ENCODE peak calls at places on chromosomes 1 and 21, in eight cellular contexts. U, V, H, O, Q, R, P and B are unnamed samples.

GRCh38 chr1:3611170-3612019 is at the start of gene MEGF6:
- DNase-seq in O (peak; percentile 93), U (peak; percentile 100), V (peak; percentile 66), Q (peak; percentile 86), R (no peak), P (peak; percentile 65), H (no peak), B (peak; percentile 61)

GRCh38 chr21:20856926-20857325 is 141.3 kb upstream of the NCAM2 start:
- DNase-seq in O (no peak), V (no peak), H (no peak), U (peak; percentile 45), R (no peak), P (no peak), Q (no peak), B (no peak)

GRCh38 chr1:99370476-99370875 is 106.2 kb downstream of the PLPPR4 start:
- DNase-seq in Q (no peak), P (no peak), U (no peak), H (no peak), O (no peak), V (no peak), R (no peak), B (no peak)

GRCh38 chr1:225848044-225848955 is 33.9 kb downstream of the TMEM63A start:
- DNase-seq in R (peak; percentile 30), Q (no peak), P (peak; percentile 61), O (peak; percentile 37), U (no peak), H (peak; percentile 67), V (no peak), B (peak; percentile 58)

GRCh38 chr1:118184737-118185082 is 318 bp downstream of the SPAG17 start:
- DNase-seq in V (no peak), O (no peak), H (no peak), U (no peak), R (no peak), Q (no peak), P (no peak), B (no peak)

GRCh38 chr1:30968220-30968971 is 59.8 kb upstream of the SDC3 start:
- DNase-seq in Q (no peak), U (no peak), H (no peak), R (no peak), V (no peak), P (no peak), O (peak; percentile 61), B (no peak)

GRCh38 chr1:94716966-94717365 is 103.2 kb upstream of the SLC44A3 start:
- DNase-seq in V (no peak), U (no peak), O (no peak), H (no peak), P (no peak), Q (no peak), R (no peak), B (no peak)

GRCh38 chr21:41168391-41169257 is 664 bp downstream of the BACE2 start:
- DNase-seq in Q (peak; percentile 60), V (peak; percentile 63), O (peak; percentile 94), R (peak; percentile 62), U (peak; percentile 81), H (peak; percentile 45), P (peak; percentile 55), B (peak; percentile 33)

GRCh38 chr1:40646385-40646784 is 19.1 kb downstream of the RIMS3 start:
- DNase-seq in R (peak; percentile 59), Q (no peak), H (no peak), V (no peak), O (peak; percentile 95), U (no peak), P (no peak), B (no peak)

GRCh38 chr21:42279888-42280287 is 35.3 kb downstream of the TFF3 start:
- DNase-seq in P (no peak), Q (no peak), U (no peak), R (no peak), H (no peak), O (peak; percentile 37), V (no peak), B (no peak)

GRCh38 chr1:38029725-38030511 is 16.7 kb downstream of the POU3F1 start:
- DNase-seq in P (no peak), R (peak; percentile 72), H (peak; percentile 76), U (peak; percentile 81), Q (no peak), O (peak; percentile 95), V (peak; percentile 21), B (peak; percentile 88)

GRCh38 chr1:153919879-153920852 is 2.6 kb downstream of the GATAD2B start:
- DNase-seq in H (peak; percentile 26), V (no peak), R (peak; percentile 53), O (peak; percentile 70), Q (no peak), P (no peak), U (peak; percentile 55), B (peak; percentile 53)

GRCh38 chr1:83961571-83962295 is 37.2 kb downstream of the TTLL7 start:
- DNase-seq in O (no peak), H (no peak), V (no peak), Q (no peak), P (no peak), R (peak; percentile 18), U (no peak), B (no peak)

GRCh38 chr1:37096523-37096922 is 62.2 kb upstream of the GRIK3 start:
- DNase-seq in H (no peak), Q (no peak), P (no peak), V (no peak), U (peak; percentile 83), O (no peak), R (no peak), B (peak; percentile 11)

GRCh38 chr1:158249646-158250045 is 4.6 kb upstream of the CD1A start:
- DNase-seq in Q (no peak), P (no peak), U (no peak), H (no peak), R (no peak), O (no peak), V (no peak), B (no peak)

GRCh38 chr1:175514309-175515001 is 228.9 kb downstream of the TNR start:
- DNase-seq in U (no peak), O (no peak), H (no peak), Q (no peak), P (peak; percentile 25), R (no peak), V (no peak), B (peak; percentile 74)

GRCh38 chr1:202501281-202501680 is 152.8 kb downstream of the PPP1R12B start:
- DNase-seq in O (peak; percentile 32), U (no peak), P (no peak), H (peak; percentile 7), Q (no peak), V (no peak), R (peak; percentile 52), B (no peak)

GRCh38 chr1:18326171-18326950 is 154.4 kb upstream of the KLHDC7A start:
- DNase-seq in H (no peak), P (no peak), Q (no peak), O (no peak), U (no peak), V (no peak), R (no peak), B (no peak)

GRCh38 chr1:96843196-96843595 is 121.6 kb downstream of the PTBP2 start:
- DNase-seq in U (no peak), R (peak; percentile 61), V (no peak), H (no peak), O (no peak), P (no peak), Q (no peak), B (no peak)

DNA sequence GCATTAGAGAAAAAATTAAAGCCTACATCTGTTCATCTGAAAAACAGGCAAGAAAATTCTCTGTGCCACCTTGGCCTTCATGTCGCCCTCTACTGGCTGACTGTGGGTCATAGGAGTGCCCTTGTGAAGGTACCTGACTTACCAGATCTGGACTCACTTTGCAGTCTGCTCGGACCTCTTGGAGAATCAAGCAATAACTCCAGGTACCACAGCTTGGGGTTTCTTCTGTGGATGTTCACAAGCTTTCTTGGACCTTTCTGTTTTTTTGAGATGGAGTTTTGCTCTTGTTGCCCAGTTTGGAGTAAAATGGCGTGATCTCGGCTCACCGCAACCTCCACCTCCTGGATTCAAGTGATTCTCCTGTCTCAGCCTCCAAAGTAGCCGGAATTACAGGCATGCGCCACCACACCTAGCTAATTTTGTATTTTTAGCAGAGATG is 2.4 kb upstream of the PRAMEF18 start:
- DNase-seq in O (no peak), V (peak; percentile 31), Q (no peak), H (peak; percentile 15), P (no peak), R (no peak), U (peak; percentile 76), B (peak; percentile 70)
- TF ChIP-seq CTCF in O (peak; percentile 7), V (no peak), Q (no peak), H (peak; percentile 90), P (peak; percentile 45), R (peak; percentile 21), U (peak; percentile 49), B (peak; percentile 64)

DNA sequence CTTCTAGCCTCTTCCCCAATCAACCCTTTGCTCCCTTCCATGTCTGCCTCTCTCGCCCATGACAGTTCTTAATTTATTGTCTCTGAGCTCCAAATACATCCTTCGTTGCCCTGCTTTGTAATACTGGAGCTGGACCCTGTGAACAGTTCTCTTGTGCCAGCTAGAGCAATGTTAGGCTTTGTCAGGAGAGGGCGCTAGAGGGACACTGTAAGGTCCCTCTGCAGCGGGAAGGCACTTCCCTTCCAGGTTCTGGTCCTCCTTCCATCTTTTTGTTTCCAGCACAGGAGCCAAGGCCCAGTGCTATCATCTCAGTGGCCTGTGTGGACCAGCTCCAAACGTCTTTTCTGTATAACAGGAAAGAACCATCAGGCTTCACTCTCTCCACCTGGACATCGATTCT is 95.9 kb downstream of the PTPRU start:
- DNase-seq in R (peak; percentile 47), H (no peak), U (peak; percentile 90), Q (no peak), O (peak; percentile 56), V (peak; percentile 24), P (no peak), B (peak; percentile 52)
- TF ChIP-seq CTCF in R (peak; percentile 62), H (peak; percentile 33), U (peak; percentile 80), Q (no peak), O (peak; percentile 43), V (peak; percentile 28), P (peak; percentile 28), B (peak; percentile 50)

DNA sequence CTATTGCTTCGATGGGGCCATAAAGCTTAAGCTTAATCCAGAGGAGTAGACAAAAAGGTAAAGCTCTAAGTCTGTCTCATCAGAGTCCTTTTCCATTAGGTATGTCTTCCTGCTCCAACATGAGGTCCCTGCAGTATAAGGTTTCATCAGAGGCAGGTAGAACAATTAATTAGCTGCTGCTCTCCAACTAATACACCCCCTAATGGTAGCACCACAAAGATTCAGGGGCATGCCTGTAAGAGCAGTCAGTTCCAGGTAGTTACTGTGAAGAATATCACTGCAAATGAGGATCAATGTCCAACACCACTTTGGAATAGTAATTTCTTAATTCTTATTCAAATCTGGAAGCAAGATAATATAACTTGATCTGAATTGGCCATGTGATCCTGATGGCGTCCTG is 160.3 kb upstream of the ESRRG start:
- DNase-seq in U (no peak), H (no peak), V (no peak), R (no peak), Q (no peak), O (no peak), P (no peak), B (no peak)
- TF ChIP-seq CTCF in U (peak; percentile 61), H (no peak), V (no peak), R (no peak), Q (no peak), O (no peak), P (no peak), B (no peak)

DNA sequence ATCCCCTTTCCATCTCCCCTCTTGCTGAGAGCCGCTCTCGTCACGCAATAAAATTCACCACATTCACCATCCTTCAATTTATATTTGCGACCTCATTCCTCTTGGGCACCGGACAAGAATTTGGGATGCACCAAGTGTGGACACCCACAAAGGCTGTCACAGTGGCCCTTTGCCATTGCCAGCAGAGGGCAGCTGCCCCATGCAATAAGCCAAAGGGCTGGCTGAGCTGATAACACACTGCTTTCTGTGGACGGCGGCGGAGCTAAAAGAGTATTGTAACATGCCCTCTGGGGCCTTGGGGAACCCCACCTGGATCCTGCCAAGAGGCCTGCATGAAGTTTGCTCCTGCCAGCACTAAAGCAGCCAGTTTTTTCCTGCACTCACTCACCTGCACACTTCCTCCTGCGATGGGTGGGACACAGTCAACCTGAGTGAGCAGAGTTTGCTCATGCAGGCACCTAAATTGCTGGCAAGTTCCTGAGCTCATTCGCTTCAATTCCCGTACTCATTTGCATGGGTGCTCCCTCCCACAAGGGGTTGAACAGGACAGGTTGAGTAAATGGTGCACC is 792.3 kb upstream of the ADAMTS5 start:
- DNase-seq in O (no peak), R (no peak), U (peak; percentile 72), P (no peak), H (no peak), Q (no peak), V (peak; percentile 47), B (no peak)
- TF ChIP-seq CTCF in O (peak; percentile 33), R (peak; percentile 33), U (peak; percentile 74), P (peak; percentile 16), H (no peak), Q (no peak), V (peak; percentile 32), B (no peak)